ENCODE peak calls at places on chromosomes 16 and 17, in six cellular contexts. One of them, this sample, is unnamed.

GRCh38 chr17:44086364-44087311 is 16.1 kb downstream of the G6PC3 start:
- DNase-seq in activated CD4-positive, alpha-beta T cell treated with anti-CD3 and anti-CD28 coated beads, Interleukin-2, amount 50 U/mL, for 1 hour: peak
- DNase-seq in mucosa of gallbladder: no peak
- DNase-seq in epithelial cell of prostate: peak
- DNase-seq in C1 segment of cervical spinal cord: no peak
- DNase-seq in T-helper 2 cell: no peak
- DNase-seq in this sample: peak

GRCh38 chr17:36534117-36534880 is at the start of gene MYO19:
- DNase-seq in activated CD4-positive, alpha-beta T cell treated with anti-CD3 and anti-CD28 coated beads, Interleukin-2, amount 50 U/mL, for 1 hour: peak
- DNase-seq in mucosa of gallbladder: peak
- DNase-seq in epithelial cell of prostate: peak
- DNase-seq in C1 segment of cervical spinal cord: peak
- DNase-seq in T-helper 2 cell: no peak
- DNase-seq in this sample: peak

GRCh38 chr16:77850637-77851330 is 62.4 kb downstream of the VAT1L start:
- DNase-seq in activated CD4-positive, alpha-beta T cell treated with anti-CD3 and anti-CD28 coated beads, Interleukin-2, amount 50 U/mL, for 1 hour: no peak
- DNase-seq in mucosa of gallbladder: no peak
- DNase-seq in epithelial cell of prostate: no peak
- DNase-seq in C1 segment of cervical spinal cord: no peak
- DNase-seq in T-helper 2 cell: no peak
- DNase-seq in this sample: no peak

GRCh38 chr16:66427036-66427446 is at the start of gene BEAN1:
- DNase-seq in activated CD4-positive, alpha-beta T cell treated with anti-CD3 and anti-CD28 coated beads, Interleukin-2, amount 50 U/mL, for 1 hour: no peak
- DNase-seq in mucosa of gallbladder: no peak
- DNase-seq in epithelial cell of prostate: no peak
- DNase-seq in C1 segment of cervical spinal cord: no peak
- DNase-seq in T-helper 2 cell: no peak
- DNase-seq in this sample: no peak

GRCh38 chr17:83148317-83149044 is 69.1 kb downstream of the METRNL start:
- DNase-seq in activated CD4-positive, alpha-beta T cell treated with anti-CD3 and anti-CD28 coated beads, Interleukin-2, amount 50 U/mL, for 1 hour: no peak
- DNase-seq in mucosa of gallbladder: no peak
- DNase-seq in epithelial cell of prostate: no peak
- DNase-seq in C1 segment of cervical spinal cord: no peak
- DNase-seq in T-helper 2 cell: no peak
- DNase-seq in this sample: no peak

GRCh38 chr17:70622382-70623260 is 453.3 kb downstream of the KCNJ2 start:
- DNase-seq in activated CD4-positive, alpha-beta T cell treated with anti-CD3 and anti-CD28 coated beads, Interleukin-2, amount 50 U/mL, for 1 hour: no peak
- DNase-seq in mucosa of gallbladder: peak
- DNase-seq in epithelial cell of prostate: no peak
- DNase-seq in C1 segment of cervical spinal cord: peak
- DNase-seq in T-helper 2 cell: no peak
- DNase-seq in this sample: peak

GRCh38 chr16:84874004-84874435 is 54.2 kb downstream of the CRISPLD2 start:
- DNase-seq in activated CD4-positive, alpha-beta T cell treated with anti-CD3 and anti-CD28 coated beads, Interleukin-2, amount 50 U/mL, for 1 hour: no peak
- DNase-seq in mucosa of gallbladder: no peak
- DNase-seq in epithelial cell of prostate: no peak
- DNase-seq in C1 segment of cervical spinal cord: no peak
- DNase-seq in T-helper 2 cell: no peak
- DNase-seq in this sample: no peak

GRCh38 chr16:67910162-67910561 is 17.1 kb downstream of the PSKH1 start:
- DNase-seq in activated CD4-positive, alpha-beta T cell treated with anti-CD3 and anti-CD28 coated beads, Interleukin-2, amount 50 U/mL, for 1 hour: no peak
- DNase-seq in mucosa of gallbladder: no peak
- DNase-seq in epithelial cell of prostate: no peak
- DNase-seq in C1 segment of cervical spinal cord: peak
- DNase-seq in T-helper 2 cell: no peak
- DNase-seq in this sample: peak

GRCh38 chr16:73060948-73061495 is 13.1 kb upstream of the ZFHX3 start:
- DNase-seq in activated CD4-positive, alpha-beta T cell treated with anti-CD3 and anti-CD28 coated beads, Interleukin-2, amount 50 U/mL, for 1 hour: no peak
- DNase-seq in mucosa of gallbladder: no peak
- DNase-seq in epithelial cell of prostate: no peak
- DNase-seq in C1 segment of cervical spinal cord: no peak
- DNase-seq in T-helper 2 cell: no peak
- DNase-seq in this sample: no peak

GRCh38 chr17:36534881-36535668 is at the start of gene PIGW:
- DNase-seq in activated CD4-positive, alpha-beta T cell treated with anti-CD3 and anti-CD28 coated beads, Interleukin-2, amount 50 U/mL, for 1 hour: peak
- DNase-seq in mucosa of gallbladder: peak
- DNase-seq in epithelial cell of prostate: peak
- DNase-seq in C1 segment of cervical spinal cord: peak
- DNase-seq in T-helper 2 cell: peak
- DNase-seq in this sample: peak

GRCh38 chr17:35460354-35460851 is 11.8 kb upstream of the SLFN13 start:
- DNase-seq in activated CD4-positive, alpha-beta T cell treated with anti-CD3 and anti-CD28 coated beads, Interleukin-2, amount 50 U/mL, for 1 hour: peak
- DNase-seq in mucosa of gallbladder: peak
- DNase-seq in epithelial cell of prostate: no peak
- DNase-seq in C1 segment of cervical spinal cord: no peak
- DNase-seq in T-helper 2 cell: peak
- DNase-seq in this sample: no peak

GRCh38 chr16:19314718-19315425 is 29.3 kb downstream of the CLEC19A start:
- DNase-seq in activated CD4-positive, alpha-beta T cell treated with anti-CD3 and anti-CD28 coated beads, Interleukin-2, amount 50 U/mL, for 1 hour: no peak
- DNase-seq in mucosa of gallbladder: no peak
- DNase-seq in epithelial cell of prostate: no peak
- DNase-seq in C1 segment of cervical spinal cord: no peak
- DNase-seq in T-helper 2 cell: no peak
- DNase-seq in this sample: no peak

GRCh38 chr17:56681561-56682266 is 88.2 kb downstream of the NOG start:
- DNase-seq in activated CD4-positive, alpha-beta T cell treated with anti-CD3 and anti-CD28 coated beads, Interleukin-2, amount 50 U/mL, for 1 hour: no peak
- DNase-seq in mucosa of gallbladder: no peak
- DNase-seq in epithelial cell of prostate: peak
- DNase-seq in C1 segment of cervical spinal cord: no peak
- DNase-seq in T-helper 2 cell: no peak
- DNase-seq in this sample: peak

GRCh38 chr17:42122371-42123303 is at the start of gene HSPB9:
- DNase-seq in activated CD4-positive, alpha-beta T cell treated with anti-CD3 and anti-CD28 coated beads, Interleukin-2, amount 50 U/mL, for 1 hour: no peak
- DNase-seq in mucosa of gallbladder: peak
- DNase-seq in epithelial cell of prostate: no peak
- DNase-seq in C1 segment of cervical spinal cord: no peak
- DNase-seq in T-helper 2 cell: no peak
- DNase-seq in this sample: peak

GRCh38 chr16:71965223-71965622 is 35.0 kb downstream of the PKD1L3 start:
- DNase-seq in activated CD4-positive, alpha-beta T cell treated with anti-CD3 and anti-CD28 coated beads, Interleukin-2, amount 50 U/mL, for 1 hour: no peak
- DNase-seq in mucosa of gallbladder: no peak
- DNase-seq in epithelial cell of prostate: no peak
- DNase-seq in C1 segment of cervical spinal cord: no peak
- DNase-seq in T-helper 2 cell: no peak
- DNase-seq in this sample: no peak

GRCh38 chr17:3735515-3735914 is 11.8 kb downstream of the HASPIN start:
- DNase-seq in activated CD4-positive, alpha-beta T cell treated with anti-CD3 and anti-CD28 coated beads, Interleukin-2, amount 50 U/mL, for 1 hour: no peak
- DNase-seq in mucosa of gallbladder: no peak
- DNase-seq in epithelial cell of prostate: no peak
- DNase-seq in C1 segment of cervical spinal cord: no peak
- DNase-seq in T-helper 2 cell: no peak
- DNase-seq in this sample: no peak

GRCh38 chr17:73342549-73343167 is 30.9 kb upstream of the CDC42EP4 start:
- DNase-seq in activated CD4-positive, alpha-beta T cell treated with anti-CD3 and anti-CD28 coated beads, Interleukin-2, amount 50 U/mL, for 1 hour: no peak
- DNase-seq in mucosa of gallbladder: no peak
- DNase-seq in epithelial cell of prostate: no peak
- DNase-seq in C1 segment of cervical spinal cord: no peak
- DNase-seq in T-helper 2 cell: no peak
- DNase-seq in this sample: peak

GRCh38 chr17:50261051-50261915 is 13.0 kb upstream of the TMEM92 start:
- DNase-seq in activated CD4-positive, alpha-beta T cell treated with anti-CD3 and anti-CD28 coated beads, Interleukin-2, amount 50 U/mL, for 1 hour: no peak
- DNase-seq in mucosa of gallbladder: no peak
- DNase-seq in epithelial cell of prostate: no peak
- DNase-seq in C1 segment of cervical spinal cord: no peak
- DNase-seq in T-helper 2 cell: no peak
- DNase-seq in this sample: no peak

GRCh38 chr17:43309505-43310329 is 75.9 kb upstream of the RNU2-1 start:
- DNase-seq in activated CD4-positive, alpha-beta T cell treated with anti-CD3 and anti-CD28 coated beads, Interleukin-2, amount 50 U/mL, for 1 hour: no peak
- DNase-seq in mucosa of gallbladder: no peak
- DNase-seq in epithelial cell of prostate: no peak
- DNase-seq in C1 segment of cervical spinal cord: no peak
- DNase-seq in T-helper 2 cell: no peak
- DNase-seq in this sample: no peak

This sample was measured in foreskin keratinocyte.